ENCODE peak calls at places on chromosomes 5 and 9, in four cellular contexts. E is heart left ventricle, M is PC-9, R is NCI-H524. G is an unnamed sample.

GRCh38 chr9:136409557-136410455 is 608 bp downstream of the ENTR1 start:
- DNase-seq in E (peak), M (peak), R (no peak), G (no peak)

GRCh38 chr5:151881626-151882225 is 42.9 kb downstream of the GLRA1 start:
- DNase-seq in E (no peak), M (no peak), R (no peak), G (no peak)

GRCh38 chr5:116685069-116685468 is 110.4 kb upstream of the SEMA6A start:
- DNase-seq in E (no peak), M (no peak), R (no peak), G (no peak)

GRCh38 chr5:180294401-180294800 is 2.5 kb upstream of the MAPK9 start:
- DNase-seq in E (no peak), M (no peak), R (no peak), G (peak)

GRCh38 chr5:142479150-142479549 is 154.3 kb upstream of the SPRY4 start:
- DNase-seq in E (no peak), M (no peak), R (no peak), G (no peak)

GRCh38 chr5:61790678-61791077 is 458.6 kb downstream of the ZSWIM6 start:
- DNase-seq in E (no peak), M (no peak), R (no peak), G (no peak)

GRCh38 chr5:15752886-15753285 is 252.9 kb downstream of the FBXL7 start:
- DNase-seq in E (peak), M (no peak), R (peak), G (peak)

GRCh38 chr5:178057839-178058238 is 55.5 kb upstream of the N4BP3 start:
- DNase-seq in E (no peak), M (no peak), R (no peak), G (peak)

GRCh38 chr5:179839328-179840256 is 18.9 kb downstream of the SQSTM1 start:
- DNase-seq in E (peak), M (no peak), R (no peak), G (peak)

GRCh38 chr9:81182421-81182820 is 506.9 kb downstream of the TLE1 start:
- DNase-seq in E (no peak), M (peak), R (no peak), G (no peak)

GRCh38 chr5:173778784-173779304 is 109.3 kb upstream of the CPEB4 start:
- DNase-seq in E (no peak), M (peak), R (no peak), G (no peak)

GRCh38 chr5:176797456-176798093 is 12.8 kb upstream of the UNC5A start:
- DNase-seq in E (no peak), M (no peak), R (no peak), G (no peak)

GRCh38 chr9:121700165-121700830 is 48.9 kb downstream of the DAB2IP start:
- DNase-seq in E (peak), M (no peak), R (no peak), G (peak)

GRCh38 chr5:32027717-32028321 is 146.3 kb downstream of the GOLPH3 start:
- DNase-seq in E (peak), M (peak), R (no peak), G (peak)

GRCh38 chr9:6926436-6926835 is 168.7 kb downstream of the KDM4C start:
- DNase-seq in E (no peak), M (no peak), R (no peak), G (no peak)

GRCh38 chr5:13664377-13664776 is 280.1 kb downstream of the DNAH5 start:
- DNase-seq in E (no peak), M (no peak), R (no peak), G (no peak)

GRCh38 chr9:969693-970309 is 6.7 kb upstream of the DMRT3 start:
- DNase-seq in E (no peak), M (no peak), R (no peak), G (no peak)

GRCh38 chr5:57772512-57772911 is 289.9 kb upstream of the ACTBL2 start:
- DNase-seq in E (no peak), M (no peak), R (no peak), G (no peak)

GRCh38 chr5:1536298-1537165 is 12.8 kb upstream of the LPCAT1 start:
- DNase-seq in E (peak), M (no peak), R (no peak), G (peak)

GRCh38 chr5:168844566-168845296 is 265.6 kb upstream of the PANK3 start:
- DNase-seq in E (peak), M (no peak), R (no peak), G (no peak)

GRCh38 chr5:60541980-60542379 is 158.0 kb downstream of the DEPDC1B start:
- DNase-seq in E (no peak), M (no peak), R (no peak), G (no peak)

G was measured in sigmoid colon.